ENCODE peak calls at places on chromosomes 12 and 14, in ten cellular contexts. N is MM.1S, L is hepatocyte, F is bronchial epithelial cell, D is mammary epithelial cell, W is OCI-LY7, K is tibial artery, O is omental fat pad, H is thoracic aorta, C is tibial nerve. Q is an unnamed sample.

GRCh38 chr12:67161322-67161918 is 107.7 kb upstream of the CAND1 start:
- DNase-seq in N (peak), L (peak), F (peak), D (peak), W (peak), K (no peak), O (no peak), H (no peak), C (no peak), Q (peak)

GRCh38 chr12:70444903-70445302 is 78.8 kb downstream of the KCNMB4 start:
- DNase-seq in N (peak), L (peak), F (no peak), D (no peak), W (no peak), K (no peak), O (no peak), H (no peak), C (no peak), Q (no peak)

GRCh38 chr12:109393437-109394345 is 46.0 kb downstream of the MYO1H start:
- DNase-seq in N (peak), L (peak), F (peak), D (peak), W (peak), K (no peak), O (no peak), H (no peak), C (no peak), Q (peak)

GRCh38 chr14:68922201-68922613 is 56.9 kb downstream of the ACTN1 start:
- DNase-seq in N (no peak), L (no peak), F (no peak), D (no peak), W (no peak), K (no peak), O (no peak), H (no peak), C (no peak), Q (no peak)

GRCh38 chr12:2501464-2502181 is 293.1 kb upstream of the FKBP4 start:
- DNase-seq in N (no peak), L (no peak), F (no peak), D (no peak), W (no peak), K (peak), O (no peak), H (no peak), C (no peak), Q (no peak)

GRCh38 chr14:26401170-26401968 is 196.5 kb downstream of the NOVA1 start:
- DNase-seq in N (no peak), L (peak), F (no peak), D (no peak), W (no peak), K (no peak), O (no peak), H (no peak), C (no peak), Q (no peak)

GRCh38 chr14:104596927-104597351 is 7.6 kb downstream of the TMEM179 start:
- DNase-seq in N (no peak), L (no peak), F (no peak), D (no peak), W (no peak), K (no peak), O (no peak), H (no peak), C (no peak), Q (no peak)

GRCh38 chr14:22981090-22982012 is 1.0 kb downstream of the AJUBA start:
- DNase-seq in N (no peak), L (peak), F (peak), D (peak), W (no peak), K (no peak), O (no peak), H (no peak), C (no peak), Q (peak)

GRCh38 chr12:111446044-111446581 is 40.4 kb downstream of the SH2B3 start:
- DNase-seq in N (no peak), L (no peak), F (no peak), D (no peak), W (no peak), K (peak), O (no peak), H (no peak), C (no peak), Q (no peak)

GRCh38 chr12:47400251-47400650 is 305.6 kb downstream of the RPAP3 start:
- DNase-seq in N (no peak), L (no peak), F (no peak), D (peak), W (no peak), K (no peak), O (no peak), H (no peak), C (no peak), Q (no peak)

GRCh38 chr12:24380122-24380521 is 430.7 kb upstream of the SOX5 start:
- DNase-seq in N (no peak), L (no peak), F (peak), D (no peak), W (no peak), K (no peak), O (no peak), H (no peak), C (no peak), Q (no peak)

GRCh38 chr14:89165189-89165809 is 251.7 kb downstream of the FOXN3 start:
- DNase-seq in N (peak), L (no peak), F (no peak), D (no peak), W (peak), K (no peak), O (no peak), H (no peak), C (no peak), Q (peak)

GRCh38 chr14:21352587-21352986 is 31.2 kb downstream of the SUPT16H start:
- DNase-seq in N (no peak), L (no peak), F (no peak), D (no peak), W (peak), K (no peak), O (no peak), H (no peak), C (no peak), Q (peak)

GRCh38 chr14:69355955-69356321 is 42.2 kb downstream of the ERH start:
- DNase-seq in N (no peak), L (peak), F (peak), D (no peak), W (no peak), K (peak), O (no peak), H (peak), C (peak), Q (no peak)

GRCh38 chr12:54390176-54390667 is 5.7 kb upstream of the ZNF385A start:
- DNase-seq in N (no peak), L (no peak), F (peak), D (peak), W (no peak), K (no peak), O (no peak), H (no peak), C (no peak), Q (no peak)

GRCh38 chr14:95850429-95850828 is 26.2 kb upstream of the TUNAR start:
- DNase-seq in N (no peak), L (no peak), F (no peak), D (no peak), W (peak), K (no peak), O (no peak), H (no peak), C (no peak), Q (no peak)

GRCh38 chr14:24398943-24399801 is at the start of gene NYNRIN:
- DNase-seq in N (no peak), L (peak), F (no peak), D (no peak), W (no peak), K (peak), O (no peak), H (no peak), C (no peak), Q (no peak)

GRCh38 chr12:106084048-106084671 is 54.6 kb downstream of the NUAK1 start:
- DNase-seq in N (no peak), L (no peak), F (no peak), D (peak), W (no peak), K (no peak), O (no peak), H (no peak), C (no peak), Q (no peak)

GRCh38 chr14:64388533-64389243 is 535 bp downstream of the MTHFD1 start:
- DNase-seq in N (no peak), L (peak), F (peak), D (peak), W (peak), K (no peak), O (no peak), H (no peak), C (no peak), Q (no peak)

GRCh38 chr12:123520567-123521474 is 12.7 kb downstream of the RILPL1 start:
- DNase-seq in N (no peak), L (no peak), F (no peak), D (no peak), W (no peak), K (no peak), O (no peak), H (no peak), C (no peak), Q (no peak)

DNA sequence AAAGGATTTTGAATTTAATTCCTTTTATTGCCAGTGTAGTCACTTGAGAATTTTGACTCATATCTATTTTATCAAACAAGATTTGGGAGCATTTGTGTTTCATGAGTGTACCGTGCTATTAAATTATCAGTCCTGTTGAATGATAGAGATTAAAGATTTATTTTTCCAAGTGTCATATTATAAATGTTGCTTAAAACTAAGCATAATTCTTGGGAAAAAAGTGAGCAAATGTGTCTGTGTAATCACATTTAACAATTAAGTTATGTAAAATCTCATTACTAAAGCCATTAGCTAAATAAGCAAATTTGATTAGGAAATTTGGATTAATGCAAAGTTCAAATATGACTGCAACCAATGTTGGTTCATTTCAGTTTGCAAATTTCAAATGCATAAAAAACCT is 266.7 kb downstream of the TMTC2 start:
- DNase-seq in N (no peak), L (no peak), F (no peak), D (no peak), W (no peak), K (no peak), O (no peak), H (no peak), C (no peak), Q (no peak)
- TF ChIP-seq CTCF in N (no peak), L (no peak), F (no peak), D (no peak), W (no peak), K (no peak), O (no peak), H (no peak), C (no peak), Q (no peak)

GRCh38 chr12:82383930-82384513 is 25.7 kb downstream of the METTL25 start:
- DNase-seq in N (no peak), L (no peak), F (peak), D (peak), W (peak), K (no peak), O (no peak), H (no peak), C (no peak), Q (no peak)
- TF ChIP-seq CTCF in N (peak), L (peak), F (peak), D (peak), W (peak), K (peak), O (no peak), H (peak), C (no peak), Q (no peak)

DNA sequence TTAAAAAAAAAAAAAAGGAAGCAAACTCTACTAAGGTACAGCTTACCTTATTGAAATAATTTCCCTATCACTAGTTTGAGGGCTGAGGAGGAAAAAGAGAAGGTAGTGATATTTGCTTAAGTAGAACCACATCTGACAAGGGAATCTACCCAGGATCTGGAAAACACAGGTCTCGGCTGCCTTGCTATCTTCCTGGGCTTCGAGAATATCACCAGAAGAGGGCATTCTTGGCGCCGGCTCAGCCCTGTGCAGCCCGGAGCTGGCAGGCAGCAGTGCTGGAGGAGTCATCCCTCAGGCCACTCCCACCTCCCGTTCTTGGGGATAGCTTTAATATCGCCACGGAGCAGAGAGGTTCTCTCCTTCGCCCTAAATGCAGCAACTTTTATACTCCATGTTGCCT is 1181.2 kb downstream of the VRK1 start:
- DNase-seq in N (no peak), L (peak), F (peak), D (peak), W (no peak), K (peak), O (no peak), H (peak), C (peak), Q (no peak)
- TF ChIP-seq CTCF in N (no peak), L (peak), F (peak), D (peak), W (no peak), K (peak), O (no peak), H (peak), C (no peak), Q (no peak)

GRCh38 chr14:99441157-99441870 is 39.3 kb downstream of the SETD3 start:
- DNase-seq in N (no peak), L (peak), F (no peak), D (no peak), W (no peak), K (no peak), O (no peak), H (no peak), C (no peak), Q (no peak)
- TF ChIP-seq CTCF in N (no peak), L (peak), F (peak), D (no peak), W (no peak), K (no peak), O (no peak), H (no peak), C (no peak), Q (no peak)

GRCh38 chr12:16094437-16094836 is 183.0 kb downstream of the SLC15A5 start:
- DNase-seq in N (peak), L (no peak), F (no peak), D (no peak), W (no peak), K (no peak), O (no peak), H (no peak), C (no peak), Q (no peak)

GRCh38 chr12:16090974-16091373 is 179.8 kb downstream of the DERA start:
- DNase-seq in N (no peak), L (no peak), F (no peak), D (no peak), W (no peak), K (no peak), O (no peak), H (no peak), C (no peak), Q (no peak)

GRCh38 chr12:16095531-16096110 is 181.9 kb downstream of the SLC15A5 start:
- DNase-seq in N (no peak), L (no peak), F (no peak), D (no peak), W (no peak), K (no peak), O (no peak), H (no peak), C (no peak), Q (no peak)

GRCh38 chr12:16096273-16096849 is 181.1 kb downstream of the SLC15A5 start:
- DNase-seq in N (no peak), L (no peak), F (no peak), D (no peak), W (no peak), K (no peak), O (no peak), H (no peak), C (no peak), Q (no peak)

GRCh38 chr12:16093825-16094224 is 182.7 kb downstream of the DERA start:
- DNase-seq in N (no peak), L (no peak), F (no peak), D (no peak), W (no peak), K (no peak), O (no peak), H (no peak), C (no peak), Q (no peak)
- TF ChIP-seq CTCF in N (no peak), L (no peak), F (no peak), D (no peak), W (no peak), K (no peak), O (no peak), H (no peak), C (no peak), Q (no peak)

DNA sequence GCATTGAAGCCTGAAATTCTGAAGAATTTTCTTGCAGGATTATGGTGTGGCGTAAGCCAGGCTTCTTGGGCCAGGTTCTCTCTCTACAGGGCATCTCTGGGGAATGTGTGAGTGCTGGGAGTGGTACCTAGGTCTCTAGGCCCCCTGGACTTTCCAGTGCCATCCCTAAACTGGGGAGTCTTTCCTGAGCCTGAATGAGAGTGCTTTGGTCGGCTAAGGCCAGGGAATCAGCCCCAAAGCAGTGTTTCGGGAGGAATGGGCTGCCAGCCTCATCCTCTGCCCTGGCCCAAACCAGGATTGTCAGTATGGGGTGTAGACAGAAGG is 93.9 kb downstream of the CALM1 start:
- DNase-seq in N (no peak), L (no peak), F (no peak), D (no peak), W (no peak), K (no peak), O (no peak), H (no peak), C (no peak), Q (no peak)
- TF ChIP-seq CTCF in N (no peak), L (no peak), F (no peak), D (no peak), W (no peak), K (no peak), O (no peak), H (no peak), C (no peak), Q (no peak)

DNA sequence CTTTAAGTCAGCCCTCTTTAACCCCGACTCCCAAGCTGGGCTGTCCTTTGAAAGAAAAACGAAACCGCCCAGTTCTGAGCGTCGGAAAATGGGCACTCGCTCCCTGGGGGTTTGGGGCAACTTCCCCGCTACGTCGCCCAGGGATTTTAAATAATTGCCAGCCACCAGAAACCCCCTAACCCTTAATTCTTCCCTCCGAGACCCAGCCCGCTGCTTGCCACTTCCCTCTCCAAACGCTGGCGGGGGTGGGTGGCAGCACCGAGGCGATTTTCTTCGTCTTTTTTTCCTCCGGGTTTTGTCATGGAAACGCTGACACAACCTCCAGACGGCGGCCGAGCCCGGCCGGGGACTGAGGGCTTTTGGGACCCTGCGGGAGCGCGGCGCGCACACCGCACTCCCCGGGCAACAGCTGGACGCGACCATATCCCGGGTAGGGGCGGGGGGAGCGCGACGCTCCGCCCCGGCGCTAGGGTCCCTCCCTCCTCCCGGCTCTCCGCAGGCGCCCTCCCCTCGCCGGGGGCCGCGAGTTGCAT is at the start of gene CHST11:
- DNase-seq in N (peak), L (peak), F (peak), D (peak), W (peak), K (peak), O (no peak), H (peak), C (peak), Q (peak)
- TF ChIP-seq CTCF in N (peak), L (peak), F (peak), D (no peak), W (peak), K (peak), O (no peak), H (peak), C (peak), Q (no peak)

Q was measured in GM20000.